ENCODE peak calls at places on chromosomes 2 and 18, in seven cellular contexts. One of them, this sample, is unnamed.

GRCh38 chr2:47357475-47357874 is 45.5 kb upstream of the MSH2 start:
- DNase-seq in H1: no peak
- DNase-seq in GM12878: no peak
- DNase-seq in GM12892: no peak
- DNase-seq in HepG2: peak
- DNase-seq in GM12891: no peak
- DNase-seq in K562: peak
- DNase-seq in this sample: no peak

GRCh38 chr2:59182249-59182648 is 941.1 kb upstream of the FANCL start:
- DNase-seq in H1: peak
- DNase-seq in GM12878: no peak
- DNase-seq in GM12892: no peak
- DNase-seq in HepG2: peak
- DNase-seq in GM12891: peak
- DNase-seq in K562: peak
- DNase-seq in this sample: peak

GRCh38 chr2:236768393-236769140 is 198.9 kb downstream of the ACKR3 start:
- DNase-seq in H1: no peak
- DNase-seq in GM12878: no peak
- DNase-seq in GM12892: no peak
- DNase-seq in HepG2: no peak
- DNase-seq in GM12891: no peak
- DNase-seq in K562: no peak
- DNase-seq in this sample: no peak

GRCh38 chr2:2528801-2529200 is 197.7 kb upstream of the MYT1L start:
- DNase-seq in H1: no peak
- DNase-seq in GM12878: no peak
- DNase-seq in GM12892: no peak
- DNase-seq in HepG2: no peak
- DNase-seq in GM12891: no peak
- DNase-seq in K562: no peak
- DNase-seq in this sample: no peak

GRCh38 chr2:38973266-38973665 is 83.6 kb downstream of the ARHGEF33 start:
- DNase-seq in H1: no peak
- DNase-seq in GM12878: no peak
- DNase-seq in GM12892: no peak
- DNase-seq in HepG2: no peak
- DNase-seq in GM12891: no peak
- DNase-seq in K562: no peak
- DNase-seq in this sample: no peak

GRCh38 chr2:184685999-184686841 is 87.9 kb downstream of the ZNF804A start:
- DNase-seq in H1: no peak
- DNase-seq in GM12878: no peak
- DNase-seq in GM12892: no peak
- DNase-seq in HepG2: no peak
- DNase-seq in GM12891: no peak
- DNase-seq in K562: no peak
- DNase-seq in this sample: no peak

GRCh38 chr2:145752091-145752806 is 1232.3 kb upstream of the ZEB2 start:
- DNase-seq in H1: no peak
- DNase-seq in GM12878: no peak
- DNase-seq in GM12892: no peak
- DNase-seq in HepG2: peak
- DNase-seq in GM12891: no peak
- DNase-seq in K562: peak
- DNase-seq in this sample: peak

GRCh38 chr2:80464275-80464674 is 159.7 kb upstream of the LRRTM1 start:
- DNase-seq in H1: no peak
- DNase-seq in GM12878: no peak
- DNase-seq in GM12892: no peak
- DNase-seq in HepG2: no peak
- DNase-seq in GM12891: no peak
- DNase-seq in K562: no peak
- DNase-seq in this sample: no peak

GRCh38 chr18:77870238-77870637 is 620.6 kb downstream of the GALR1 start:
- DNase-seq in H1: no peak
- DNase-seq in GM12878: no peak
- DNase-seq in GM12892: no peak
- DNase-seq in HepG2: no peak
- DNase-seq in GM12891: no peak
- DNase-seq in K562: no peak
- DNase-seq in this sample: no peak

GRCh38 chr2:1628893-1629292 is 115.4 kb downstream of the PXDN start:
- DNase-seq in H1: no peak
- DNase-seq in GM12878: no peak
- DNase-seq in GM12892: no peak
- DNase-seq in HepG2: no peak
- DNase-seq in GM12891: no peak
- DNase-seq in K562: no peak
- DNase-seq in this sample: no peak

GRCh38 chr2:148375214-148375613 is 269.3 kb upstream of the EPC2 start:
- DNase-seq in H1: no peak
- DNase-seq in GM12878: no peak
- DNase-seq in GM12892: no peak
- DNase-seq in HepG2: no peak
- DNase-seq in GM12891: no peak
- DNase-seq in K562: no peak
- DNase-seq in this sample: no peak

GRCh38 chr18:28647961-28648360 is 471.0 kb upstream of the CDH2 start:
- DNase-seq in H1: no peak
- DNase-seq in GM12878: no peak
- DNase-seq in GM12892: no peak
- DNase-seq in HepG2: no peak
- DNase-seq in GM12891: no peak
- DNase-seq in K562: no peak
- DNase-seq in this sample: no peak

GRCh38 chr18:45774065-45774521 is 50.1 kb downstream of the SLC14A1 start:
- DNase-seq in H1: no peak
- DNase-seq in GM12878: no peak
- DNase-seq in GM12892: no peak
- DNase-seq in HepG2: no peak
- DNase-seq in GM12891: no peak
- DNase-seq in K562: no peak
- DNase-seq in this sample: no peak

GRCh38 chr2:161306919-161307318 is 1.3 kb upstream of the PSMD14 start:
- DNase-seq in H1: no peak
- DNase-seq in GM12878: no peak
- DNase-seq in GM12892: no peak
- DNase-seq in HepG2: no peak
- DNase-seq in GM12891: no peak
- DNase-seq in K562: no peak
- DNase-seq in this sample: no peak

GRCh38 chr2:151350579-151351195 is 6.7 kb upstream of the TNFAIP6 start:
- DNase-seq in H1: no peak
- DNase-seq in GM12878: no peak
- DNase-seq in GM12892: no peak
- DNase-seq in HepG2: no peak
- DNase-seq in GM12891: no peak
- DNase-seq in K562: no peak
- DNase-seq in this sample: no peak

GRCh38 chr18:11176416-11176815 is 27.0 kb upstream of the PIEZO2 start:
- DNase-seq in H1: no peak
- DNase-seq in GM12878: no peak
- DNase-seq in GM12892: no peak
- DNase-seq in HepG2: no peak
- DNase-seq in GM12891: no peak
- DNase-seq in K562: no peak
- DNase-seq in this sample: no peak

GRCh38 chr2:105801961-105802360 is 57.2 kb downstream of the NCK2 start:
- DNase-seq in H1: no peak
- DNase-seq in GM12878: no peak
- DNase-seq in GM12892: no peak
- DNase-seq in HepG2: no peak
- DNase-seq in GM12891: no peak
- DNase-seq in K562: no peak
- DNase-seq in this sample: no peak

GRCh38 chr2:1730047-1730937 is 14.0 kb downstream of the PXDN start:
- DNase-seq in H1: no peak
- DNase-seq in GM12878: no peak
- DNase-seq in GM12892: no peak
- DNase-seq in HepG2: no peak
- DNase-seq in GM12891: no peak
- DNase-seq in K562: no peak
- DNase-seq in this sample: peak

GRCh38 chr2:120540719-120541552 is 194.7 kb upstream of the GLI2 start:
- DNase-seq in H1: no peak
- DNase-seq in GM12878: no peak
- DNase-seq in GM12892: no peak
- DNase-seq in HepG2: no peak
- DNase-seq in GM12891: no peak
- DNase-seq in K562: no peak
- DNase-seq in this sample: peak

GRCh38 chr2:43343573-43344304 is 117.3 kb upstream of the ZFP36L2 start:
- DNase-seq in H1: no peak
- DNase-seq in GM12878: no peak
- DNase-seq in GM12892: no peak
- DNase-seq in HepG2: no peak
- DNase-seq in GM12891: no peak
- DNase-seq in K562: no peak
- DNase-seq in this sample: no peak

GRCh38 chr2:160214461-160215055 is 14.5 kb upstream of the ITGB6 start:
- DNase-seq in H1: no peak
- DNase-seq in GM12878: no peak
- DNase-seq in GM12892: no peak
- DNase-seq in HepG2: peak
- DNase-seq in GM12891: no peak
- DNase-seq in K562: no peak
- DNase-seq in this sample: no peak

GRCh38 chr2:100142393-100142792 is at the start of gene AFF3:
- DNase-seq in H1: no peak
- DNase-seq in GM12878: peak
- DNase-seq in GM12892: peak
- DNase-seq in HepG2: no peak
- DNase-seq in GM12891: peak
- DNase-seq in K562: no peak
- DNase-seq in this sample: no peak

GRCh38 chr2:236054125-236054524 is 114.1 kb downstream of the GBX2 start:
- DNase-seq in H1: no peak
- DNase-seq in GM12878: no peak
- DNase-seq in GM12892: no peak
- DNase-seq in HepG2: no peak
- DNase-seq in GM12891: no peak
- DNase-seq in K562: no peak
- DNase-seq in this sample: peak

GRCh38 chr2:67649331-67650071 is 252.4 kb downstream of the ETAA1 start:
- DNase-seq in H1: no peak
- DNase-seq in GM12878: no peak
- DNase-seq in GM12892: no peak
- DNase-seq in HepG2: no peak
- DNase-seq in GM12891: no peak
- DNase-seq in K562: no peak
- DNase-seq in this sample: peak

GRCh38 chr2:179123272-179123662 is 73.3 kb upstream of the CCDC141 start:
- DNase-seq in H1: no peak
- DNase-seq in GM12878: no peak
- DNase-seq in GM12892: no peak
- DNase-seq in HepG2: no peak
- DNase-seq in GM12891: no peak
- DNase-seq in K562: no peak
- DNase-seq in this sample: no peak
- TF ChIP-seq TAF1 in H1: no peak
- TF ChIP-seq TAF1 in GM12878: no peak
- TF ChIP-seq TAF1 in GM12892: no peak
- TF ChIP-seq TAF1 in HepG2: no peak
- TF ChIP-seq TAF1 in GM12891: no peak
- TF ChIP-seq TAF1 in K562: no peak
- TF ChIP-seq TAF1 in this sample: no peak

GRCh38 chr2:176687350-176687749 is 418.1 kb downstream of the MTX2 start:
- DNase-seq in H1: no peak
- DNase-seq in GM12878: no peak
- DNase-seq in GM12892: no peak
- DNase-seq in HepG2: no peak
- DNase-seq in GM12891: no peak
- DNase-seq in K562: no peak
- DNase-seq in this sample: no peak
- TF ChIP-seq POLR2AphosphoS5 in H1: no peak
- TF ChIP-seq POLR2AphosphoS5 in GM12878: no peak
- TF ChIP-seq POLR2AphosphoS5 in GM12892: no peak
- TF ChIP-seq POLR2AphosphoS5 in HepG2: no peak
- TF ChIP-seq POLR2AphosphoS5 in GM12891: no peak
- TF ChIP-seq POLR2AphosphoS5 in K562: no peak
- TF ChIP-seq POLR2AphosphoS5 in this sample: no peak

GRCh38 chr2:203720922-203721672 is 14.7 kb downstream of the CD28 start:
- DNase-seq in H1: peak
- DNase-seq in GM12878: no peak
- DNase-seq in GM12892: no peak
- DNase-seq in HepG2: peak
- DNase-seq in GM12891: no peak
- DNase-seq in K562: no peak
- DNase-seq in this sample: no peak

GRCh38 chr2:203720011-203720410 is 13.6 kb downstream of the CD28 start:
- DNase-seq in H1: no peak
- DNase-seq in GM12878: no peak
- DNase-seq in GM12892: no peak
- DNase-seq in HepG2: no peak
- DNase-seq in GM12891: no peak
- DNase-seq in K562: no peak
- DNase-seq in this sample: no peak

GRCh38 chr2:203719456-203719855 is 13.0 kb downstream of the CD28 start:
- DNase-seq in H1: no peak
- DNase-seq in GM12878: no peak
- DNase-seq in GM12892: no peak
- DNase-seq in HepG2: no peak
- DNase-seq in GM12891: no peak
- DNase-seq in K562: no peak
- DNase-seq in this sample: no peak

GRCh38 chr2:203715744-203716143 is 9.3 kb downstream of the CD28 start:
- DNase-seq in H1: no peak
- DNase-seq in GM12878: no peak
- DNase-seq in GM12892: no peak
- DNase-seq in HepG2: no peak
- DNase-seq in GM12891: no peak
- DNase-seq in K562: no peak
- DNase-seq in this sample: no peak

GRCh38 chr2:203718087-203718486 is 11.6 kb downstream of the CD28 start:
- DNase-seq in H1: no peak
- DNase-seq in GM12878: peak
- DNase-seq in GM12892: no peak
- DNase-seq in HepG2: no peak
- DNase-seq in GM12891: no peak
- DNase-seq in K562: peak
- DNase-seq in this sample: no peak
- TF ChIP-seq TAF1 in H1: no peak
- TF ChIP-seq TAF1 in GM12878: no peak
- TF ChIP-seq TAF1 in GM12892: no peak
- TF ChIP-seq TAF1 in HepG2: no peak
- TF ChIP-seq TAF1 in GM12891: no peak
- TF ChIP-seq TAF1 in K562: no peak
- TF ChIP-seq TAF1 in this sample: no peak

GRCh38 chr2:216936954-216937357 is 77.1 kb upstream of the TNP1 start:
- DNase-seq in H1: no peak
- DNase-seq in GM12878: no peak
- DNase-seq in GM12892: no peak
- DNase-seq in HepG2: no peak
- DNase-seq in GM12891: no peak
- DNase-seq in K562: peak
- DNase-seq in this sample: no peak
- TF ChIP-seq POLR2AphosphoS5 in H1: no peak
- TF ChIP-seq POLR2AphosphoS5 in GM12878: no peak
- TF ChIP-seq POLR2AphosphoS5 in GM12892: no peak
- TF ChIP-seq POLR2AphosphoS5 in HepG2: no peak
- TF ChIP-seq POLR2AphosphoS5 in GM12891: no peak
- TF ChIP-seq POLR2AphosphoS5 in K562: no peak
- TF ChIP-seq POLR2AphosphoS5 in this sample: no peak

This sample was measured in SK-N-SH.